ENCODE peak calls at places on chromosomes 3 and 15, in four cellular contexts. One of them, this sample, is unnamed.

GRCh38 chr3:20904674-20905073 is 718.7 kb upstream of the SGO1 start:
- DNase-seq in cardiac fibroblast: no peak
- DNase-seq in Panc1: no peak
- DNase-seq in endothelial cell: no peak
- DNase-seq in this sample: no peak

GRCh38 chr3:193842832-193843446 is 249.9 kb downstream of the OPA1 start:
- DNase-seq in cardiac fibroblast: no peak
- DNase-seq in Panc1: no peak
- DNase-seq in endothelial cell: no peak
- DNase-seq in this sample: no peak

GRCh38 chr3:156511987-156512677 is 42.8 kb downstream of the SSR3 start:
- DNase-seq in cardiac fibroblast: no peak
- DNase-seq in Panc1: no peak
- DNase-seq in endothelial cell: no peak
- DNase-seq in this sample: no peak

GRCh38 chr15:94403246-94403824 is 172.0 kb downstream of the MCTP2 start:
- DNase-seq in cardiac fibroblast: no peak
- DNase-seq in Panc1: no peak
- DNase-seq in endothelial cell: peak
- DNase-seq in this sample: no peak

GRCh38 chr3:194536883-194537637 is 50.3 kb upstream of the ATP13A3 start:
- DNase-seq in cardiac fibroblast: peak
- DNase-seq in Panc1: peak
- DNase-seq in endothelial cell: no peak
- DNase-seq in this sample: peak

GRCh38 chr3:172625404-172625803 is 85.5 kb downstream of the NCEH1 start:
- DNase-seq in cardiac fibroblast: peak
- DNase-seq in Panc1: no peak
- DNase-seq in endothelial cell: no peak
- DNase-seq in this sample: no peak

GRCh38 chr15:40844543-40844981 is 714 bp downstream of the SPINT1 start:
- DNase-seq in cardiac fibroblast: peak
- DNase-seq in Panc1: no peak
- DNase-seq in endothelial cell: peak
- DNase-seq in this sample: no peak

GRCh38 chr3:17737591-17737990 is 4.8 kb downstream of the TBC1D5 start:
- DNase-seq in cardiac fibroblast: no peak
- DNase-seq in Panc1: no peak
- DNase-seq in endothelial cell: no peak
- DNase-seq in this sample: no peak

GRCh38 chr15:25717116-25717755 is 145.9 kb downstream of the ATP10A start:
- DNase-seq in cardiac fibroblast: peak
- DNase-seq in Panc1: no peak
- DNase-seq in endothelial cell: no peak
- DNase-seq in this sample: no peak

GRCh38 chr3:32577621-32578556 is 7.2 kb upstream of the DYNC1LI1 start:
- DNase-seq in cardiac fibroblast: peak
- DNase-seq in Panc1: no peak
- DNase-seq in endothelial cell: no peak
- DNase-seq in this sample: peak

GRCh38 chr15:96170616-96171270 is 159.8 kb upstream of the NR2F2 start:
- DNase-seq in cardiac fibroblast: no peak
- DNase-seq in Panc1: no peak
- DNase-seq in endothelial cell: no peak
- DNase-seq in this sample: no peak

GRCh38 chr3:119311191-119311925 is 17.2 kb downstream of the ARHGAP31 start:
- DNase-seq in cardiac fibroblast: peak
- DNase-seq in Panc1: no peak
- DNase-seq in endothelial cell: no peak
- DNase-seq in this sample: peak

GRCh38 chr3:8069471-8069870 is 432.2 kb upstream of the LMCD1 start:
- DNase-seq in cardiac fibroblast: no peak
- DNase-seq in Panc1: no peak
- DNase-seq in endothelial cell: no peak
- DNase-seq in this sample: no peak

GRCh38 chr15:78881681-78882080 is 9.0 kb downstream of the MORF4L1 start:
- DNase-seq in cardiac fibroblast: no peak
- DNase-seq in Panc1: no peak
- DNase-seq in endothelial cell: no peak
- DNase-seq in this sample: no peak

GRCh38 chr15:64144192-64144564 is 7.4 kb upstream of the SNX22 start:
- DNase-seq in cardiac fibroblast: no peak
- DNase-seq in Panc1: no peak
- DNase-seq in endothelial cell: no peak
- DNase-seq in this sample: no peak

GRCh38 chr3:181622365-181622764 is 89.4 kb upstream of the SOX2 start:
- DNase-seq in cardiac fibroblast: peak
- DNase-seq in Panc1: no peak
- DNase-seq in endothelial cell: no peak
- DNase-seq in this sample: no peak

GRCh38 chr3:115322901-115323300 is 175.8 kb upstream of the ZBTB20 start:
- DNase-seq in cardiac fibroblast: no peak
- DNase-seq in Panc1: no peak
- DNase-seq in endothelial cell: no peak
- DNase-seq in this sample: no peak

GRCh38 chr15:79682285-79682684 is 214.5 kb downstream of the MTHFS start:
- DNase-seq in cardiac fibroblast: peak
- DNase-seq in Panc1: no peak
- DNase-seq in endothelial cell: no peak
- DNase-seq in this sample: peak

GRCh38 chr3:20222274-20222673 is 36.3 kb upstream of the SGO1 start:
- DNase-seq in cardiac fibroblast: no peak
- DNase-seq in Panc1: no peak
- DNase-seq in endothelial cell: no peak
- DNase-seq in this sample: no peak

GRCh38 chr3:163476179-163476578 is 1602.1 kb downstream of the SI start:
- DNase-seq in cardiac fibroblast: peak
- DNase-seq in Panc1: no peak
- DNase-seq in endothelial cell: no peak
- DNase-seq in this sample: no peak

GRCh38 chr3:30043156-30043555 is 563.2 kb upstream of the TGFBR2 start:
- DNase-seq in cardiac fibroblast: peak
- DNase-seq in Panc1: no peak
- DNase-seq in endothelial cell: no peak
- DNase-seq in this sample: no peak

GRCh38 chr15:74783072-74783807 is 1.4 kb downstream of the CSK start:
- DNase-seq in cardiac fibroblast: peak
- DNase-seq in Panc1: no peak
- DNase-seq in endothelial cell: no peak
- DNase-seq in this sample: no peak

GRCh38 chr3:170484869-170485268 is 66.2 kb downstream of the CLDN11 start:
- DNase-seq in cardiac fibroblast: no peak
- DNase-seq in Panc1: no peak
- DNase-seq in endothelial cell: no peak
- DNase-seq in this sample: no peak

GRCh38 chr3:193827039-193827669 is 234.1 kb downstream of the OPA1 start:
- DNase-seq in cardiac fibroblast: no peak
- DNase-seq in Panc1: no peak
- DNase-seq in endothelial cell: no peak
- DNase-seq in this sample: no peak

GRCh38 chr3:174440350-174440716 is 418.8 kb upstream of the NAALADL2 start:
- DNase-seq in cardiac fibroblast: peak
- DNase-seq in Panc1: no peak
- DNase-seq in endothelial cell: peak
- DNase-seq in this sample: no peak

GRCh38 chr15:40939909-40940801 is 11.0 kb downstream of the DLL4 start:
- DNase-seq in cardiac fibroblast: no peak
- DNase-seq in Panc1: no peak
- DNase-seq in endothelial cell: peak
- DNase-seq in this sample: no peak

GRCh38 chr3:194758716-194759115 is 73.0 kb downstream of the FAM43A start:
- DNase-seq in cardiac fibroblast: no peak
- DNase-seq in Panc1: no peak
- DNase-seq in endothelial cell: no peak
- DNase-seq in this sample: no peak

GRCh38 chr15:88108991-88109390 is 147.5 kb downstream of the NTRK3 start:
- DNase-seq in cardiac fibroblast: no peak
- DNase-seq in Panc1: no peak
- DNase-seq in endothelial cell: no peak
- DNase-seq in this sample: no peak

GRCh38 chr15:58764468-58764867 is 6.6 kb upstream of the MINDY2 start:
- DNase-seq in cardiac fibroblast: no peak
- DNase-seq in Panc1: no peak
- DNase-seq in endothelial cell: no peak
- DNase-seq in this sample: no peak

GRCh38 chr3:154552338-154552737 is 122.3 kb upstream of the GPR149 start:
- DNase-seq in cardiac fibroblast: no peak
- DNase-seq in Panc1: no peak
- DNase-seq in endothelial cell: peak
- DNase-seq in this sample: no peak

GRCh38 chr15:98611031-98611430 is 37.3 kb upstream of the IGF1R start:
- DNase-seq in cardiac fibroblast: no peak
- DNase-seq in Panc1: no peak
- DNase-seq in endothelial cell: no peak
- DNase-seq in this sample: no peak

GRCh38 chr15:59473226-59473625 is 35.2 kb downstream of the FAM81A start:
- DNase-seq in cardiac fibroblast: peak
- DNase-seq in Panc1: no peak
- DNase-seq in endothelial cell: no peak
- DNase-seq in this sample: no peak

GRCh38 chr15:58419803-58420524 is 11.8 kb upstream of the LIPC start:
- DNase-seq in cardiac fibroblast: no peak
- DNase-seq in Panc1: no peak
- DNase-seq in endothelial cell: no peak
- DNase-seq in this sample: no peak

GRCh38 chr15:70154440-70155347 is 57.0 kb upstream of the TLE3 start:
- DNase-seq in cardiac fibroblast: peak
- DNase-seq in Panc1: no peak
- DNase-seq in endothelial cell: no peak
- DNase-seq in this sample: no peak

GRCh38 chr15:40372966-40373365 is 9.6 kb upstream of the KNSTRN start:
- DNase-seq in cardiac fibroblast: no peak
- DNase-seq in Panc1: no peak
- DNase-seq in endothelial cell: no peak
- DNase-seq in this sample: no peak

GRCh38 chr3:143952569-143953069 is 19.0 kb upstream of the DIPK2A start:
- DNase-seq in cardiac fibroblast: no peak
- DNase-seq in Panc1: no peak
- DNase-seq in endothelial cell: no peak
- DNase-seq in this sample: no peak
- TF ChIP-seq CTCF in cardiac fibroblast: no peak
- TF ChIP-seq CTCF in Panc1: no peak
- TF ChIP-seq CTCF in endothelial cell: no peak
- TF ChIP-seq CTCF in this sample: peak

DNA sequence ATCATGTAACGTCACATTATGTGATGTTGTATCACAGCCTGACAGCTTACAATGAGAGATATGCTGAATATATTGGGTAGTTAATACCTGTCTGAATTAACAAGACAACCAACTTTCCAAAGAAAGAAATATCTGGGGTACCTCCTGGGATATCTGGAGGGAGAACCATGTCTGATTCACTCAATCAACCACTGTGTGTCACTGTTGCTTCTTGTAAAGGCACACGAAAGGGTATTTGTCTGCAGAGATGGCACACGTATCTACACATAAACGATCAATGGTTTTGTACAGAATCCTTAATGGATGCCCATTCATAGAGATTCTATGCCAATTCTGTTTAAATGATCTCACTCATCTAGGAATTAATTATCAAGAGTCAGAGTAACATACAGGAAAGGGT is 252.1 kb upstream of the TMCO5A start:
- DNase-seq in cardiac fibroblast: peak
- DNase-seq in Panc1: no peak
- DNase-seq in endothelial cell: no peak
- DNase-seq in this sample: no peak
- TF ChIP-seq CTCF in cardiac fibroblast: peak
- TF ChIP-seq CTCF in Panc1: no peak
- TF ChIP-seq CTCF in endothelial cell: no peak
- TF ChIP-seq CTCF in this sample: peak

DNA sequence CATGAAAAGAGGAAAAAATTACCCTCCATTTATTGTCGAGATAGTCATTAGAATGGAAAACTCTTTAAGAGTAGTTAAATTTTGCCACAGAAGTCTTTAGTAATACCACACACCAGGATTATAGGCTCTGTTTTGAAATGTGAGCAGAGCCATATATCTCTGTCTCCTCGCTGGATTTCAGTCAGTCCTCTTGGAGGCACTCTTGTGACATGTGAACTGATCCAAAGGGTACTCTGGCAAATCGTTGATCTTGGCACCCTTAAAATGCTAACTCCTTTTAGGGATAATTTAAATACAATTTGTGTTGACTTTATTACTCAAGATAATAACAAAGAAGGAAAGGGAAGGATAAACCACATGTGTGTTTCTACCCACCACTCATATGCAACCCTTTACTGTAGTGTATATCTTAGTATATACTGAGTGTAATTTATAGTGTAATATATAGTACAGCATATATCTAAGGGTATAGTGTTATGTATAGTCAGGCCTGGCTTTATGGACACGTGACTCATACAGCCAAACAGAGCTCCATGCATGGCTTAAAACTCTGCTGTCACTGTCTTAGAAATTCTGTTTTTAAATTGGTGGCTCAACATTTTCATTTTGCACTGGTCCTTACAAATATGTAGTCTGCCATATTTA is 12.3 kb upstream of the KPNA4 start:
- DNase-seq in cardiac fibroblast: peak
- DNase-seq in Panc1: no peak
- DNase-seq in endothelial cell: no peak
- DNase-seq in this sample: peak
- TF ChIP-seq CTCF in cardiac fibroblast: no peak
- TF ChIP-seq CTCF in Panc1: peak
- TF ChIP-seq CTCF in endothelial cell: no peak
- TF ChIP-seq CTCF in this sample: peak

GRCh38 chr3:49593046-49593445 is 38.8 kb downstream of the BSN start:
- DNase-seq in cardiac fibroblast: no peak
- DNase-seq in Panc1: no peak
- DNase-seq in endothelial cell: no peak
- DNase-seq in this sample: peak

DNA sequence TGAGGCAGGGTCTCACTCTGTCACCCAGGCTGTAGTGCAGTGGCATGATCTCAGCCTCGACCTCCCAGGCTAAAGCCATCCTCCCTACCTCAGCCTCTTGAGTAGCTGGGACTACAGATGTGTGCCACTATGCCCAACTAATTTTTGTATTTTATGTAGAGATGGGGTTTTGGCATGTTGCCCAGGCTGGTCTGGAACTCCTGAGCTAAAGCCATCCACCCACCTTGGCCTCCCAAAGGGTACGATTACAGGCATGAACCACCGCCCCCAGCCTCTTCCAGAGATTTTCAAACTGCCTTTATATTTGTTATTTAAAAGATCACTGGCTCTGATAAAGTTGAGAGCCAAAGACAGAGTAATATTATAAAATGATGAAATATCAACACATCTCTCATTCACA is 37.3 kb downstream of the BSN start:
- DNase-seq in cardiac fibroblast: no peak
- DNase-seq in Panc1: no peak
- DNase-seq in endothelial cell: no peak
- DNase-seq in this sample: no peak
- TF ChIP-seq CTCF in cardiac fibroblast: no peak
- TF ChIP-seq CTCF in Panc1: no peak
- TF ChIP-seq CTCF in endothelial cell: no peak
- TF ChIP-seq CTCF in this sample: no peak

GRCh38 chr15:89671687-89672086 is 7.5 kb downstream of the PLIN1 start:
- DNase-seq in cardiac fibroblast: no peak
- DNase-seq in Panc1: no peak
- DNase-seq in endothelial cell: no peak
- DNase-seq in this sample: no peak
- TF ChIP-seq CTCF in cardiac fibroblast: no peak
- TF ChIP-seq CTCF in Panc1: no peak
- TF ChIP-seq CTCF in endothelial cell: no peak
- TF ChIP-seq CTCF in this sample: no peak

This sample was measured in HFFc6.